ENCODE peak calls at places on chromosomes 13 and 19, in six cellular contexts. C, H, T, Y, Q and W are unnamed samples. For H3K36me3, the result is how much of the 10 kb centered on the place peaks cover.

GRCh38 chr13:50693755-50694154 is 149.7 kb downstream of the DLEU7 start:
- DNase-seq in C (peak), H (no peak), T (peak), Y (peak), Q (no peak), W (no peak)

GRCh38 chr13:96816261-96816660 is 178.0 kb downstream of the OXGR1 start:
- DNase-seq in C (no peak), H (no peak), T (no peak), Y (no peak), Q (no peak), W (no peak)

GRCh38 chr19:18320865-18321728 is 1.8 kb downstream of the LSM4 start:
- DNase-seq in C (no peak), H (no peak), T (no peak), Y (no peak), Q (no peak), W (no peak)

GRCh38 chr13:29594710-29595379 is 643 bp downstream of the SLC7A1 start:
- DNase-seq in C (peak), H (no peak), T (peak), Y (peak), Q (peak), W (peak)

GRCh38 chr19:15287496-15287895 is 44.8 kb downstream of the BRD4 start:
- DNase-seq in C (no peak), H (no peak), T (no peak), Y (no peak), Q (no peak), W (no peak)

GRCh38 chr13:113860579-113861432 is 3.1 kb downstream of the GAS6 start:
- DNase-seq in C (peak), H (no peak), T (peak), Y (peak), Q (no peak), W (no peak)

GRCh38 chr19:30402790-30403189 is 30.6 kb downstream of the ZNF536 start:
- DNase-seq in C (no peak), H (no peak), T (peak), Y (no peak), Q (no peak), W (no peak)

GRCh38 chr13:21567714-21568113 is 36.3 kb downstream of the MICU2 start:
- DNase-seq in C (no peak), H (no peak), T (no peak), Y (peak), Q (no peak), W (no peak)

GRCh38 chr13:102309110-102309509 is 92.7 kb downstream of the FGF14 start:
- DNase-seq in C (no peak), H (no peak), T (no peak), Y (no peak), Q (no peak), W (peak)

GRCh38 chr13:31172535-31172934 is 10.8 kb upstream of the HSPH1 start:
- DNase-seq in C (no peak), H (peak), T (no peak), Y (peak), Q (no peak), W (no peak)

GRCh38 chr13:79398915-79399314 is 7.1 kb downstream of the RBM26 start:
- DNase-seq in C (no peak), H (no peak), T (no peak), Y (peak), Q (no peak), W (no peak)

GRCh38 chr13:60689571-60689970 is 292.6 kb downstream of the TDRD3 start:
- DNase-seq in C (no peak), H (no peak), T (no peak), Y (no peak), Q (no peak), W (no peak)
- H3K36me3 ChIP-seq in C (under half), H (under half), T (under half), Y (under half), Q (under half), W (under half)

GRCh38 chr19:6826281-6826920 is 53.9 kb downstream of the VAV1 start:
- DNase-seq in C (no peak), H (no peak), T (no peak), Y (no peak), Q (no peak), W (no peak)
- H3K36me3 ChIP-seq in C (under half), H (under half), T (under half), Y (under half), Q (under half), W (under half)

GRCh38 chr19:4014541-4015491 is 7.3 kb downstream of the PIAS4 start:
- DNase-seq in C (peak), H (no peak), T (peak), Y (no peak), Q (no peak), W (peak)
- H3K36me3 ChIP-seq in C (under half), H (under half), T (under half), Y (under half), Q (under half), W (under half)

GRCh38 chr19:38685666-38686529 is 38.4 kb downstream of the ACTN4 start:
- DNase-seq in C (peak), H (peak), T (peak), Y (peak), Q (no peak), W (no peak)

GRCh38 chr19:38687837-38688378 is 40.5 kb downstream of the ACTN4 start:
- DNase-seq in C (no peak), H (no peak), T (no peak), Y (no peak), Q (no peak), W (no peak)

GRCh38 chr19:38684862-38685665 is 37.6 kb downstream of the ACTN4 start:
- DNase-seq in C (no peak), H (no peak), T (no peak), Y (no peak), Q (no peak), W (no peak)

GRCh38 chr19:38684078-38684861 is 36.8 kb downstream of the ACTN4 start:
- DNase-seq in C (peak), H (peak), T (no peak), Y (peak), Q (peak), W (no peak)

GRCh38 chr19:38686530-38686888 is 39.1 kb downstream of the ACTN4 start:
- DNase-seq in C (no peak), H (no peak), T (no peak), Y (no peak), Q (peak), W (no peak)
- H3K36me3 ChIP-seq in C (under half), H (under half), T (under half), Y (under half), Q (under half), W (under half)

GRCh38 chr19:10328558-10329429 is 4.5 kb downstream of the RAVER1 start:
- DNase-seq in C (no peak), H (no peak), T (no peak), Y (no peak), Q (no peak), W (no peak)

GRCh38 chr19:10332965-10333757 is at the start of gene RAVER1:
- DNase-seq in C (peak), H (peak), T (peak), Y (peak), Q (peak), W (peak)

GRCh38 chr19:10332158-10332964 is 968 bp downstream of the RAVER1 start:
- DNase-seq in C (no peak), H (peak), T (no peak), Y (no peak), Q (no peak), W (no peak)

GRCh38 chr19:10327793-10328192 is 5.5 kb downstream of the RAVER1 start:
- DNase-seq in C (no peak), H (no peak), T (no peak), Y (no peak), Q (no peak), W (no peak)

DNA sequence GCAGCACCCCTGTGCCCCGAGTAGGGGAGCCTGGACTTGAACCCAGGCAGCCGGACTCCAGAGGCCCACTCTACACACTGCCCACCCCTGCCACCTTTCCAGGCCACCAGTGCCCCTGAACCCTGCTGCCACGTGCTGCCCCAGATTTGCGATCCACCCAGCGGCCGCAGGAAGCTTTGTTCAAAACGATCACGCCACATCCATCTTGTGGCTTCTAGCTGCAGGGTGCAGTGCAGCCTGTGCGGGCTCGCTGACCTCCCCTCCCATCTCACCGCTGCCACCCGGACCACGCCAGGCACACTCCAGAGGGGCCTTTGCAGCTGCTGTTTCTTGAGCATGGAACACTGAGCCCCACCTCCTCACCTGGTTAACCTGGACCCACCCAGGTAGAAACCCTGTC is 3.8 kb downstream of the RAVER1 start:
- DNase-seq in C (no peak), H (no peak), T (no peak), Y (no peak), Q (no peak), W (no peak)
- H3K36me3 ChIP-seq in C (under half), H (under half), T (under half), Y (under half), Q (under half), W (half or more)

GRCh38 chr13:40082644-40083043 is 427.2 kb downstream of the COG6 start:
- DNase-seq in C (peak), H (no peak), T (no peak), Y (peak), Q (no peak), W (no peak)

GRCh38 chr13:40083841-40084240 is 428.4 kb downstream of the COG6 start:
- DNase-seq in C (no peak), H (no peak), T (no peak), Y (no peak), Q (no peak), W (no peak)

GRCh38 chr13:40084934-40085333 is 429.5 kb downstream of the COG6 start:
- DNase-seq in C (no peak), H (no peak), T (no peak), Y (no peak), Q (no peak), W (no peak)

DNA sequence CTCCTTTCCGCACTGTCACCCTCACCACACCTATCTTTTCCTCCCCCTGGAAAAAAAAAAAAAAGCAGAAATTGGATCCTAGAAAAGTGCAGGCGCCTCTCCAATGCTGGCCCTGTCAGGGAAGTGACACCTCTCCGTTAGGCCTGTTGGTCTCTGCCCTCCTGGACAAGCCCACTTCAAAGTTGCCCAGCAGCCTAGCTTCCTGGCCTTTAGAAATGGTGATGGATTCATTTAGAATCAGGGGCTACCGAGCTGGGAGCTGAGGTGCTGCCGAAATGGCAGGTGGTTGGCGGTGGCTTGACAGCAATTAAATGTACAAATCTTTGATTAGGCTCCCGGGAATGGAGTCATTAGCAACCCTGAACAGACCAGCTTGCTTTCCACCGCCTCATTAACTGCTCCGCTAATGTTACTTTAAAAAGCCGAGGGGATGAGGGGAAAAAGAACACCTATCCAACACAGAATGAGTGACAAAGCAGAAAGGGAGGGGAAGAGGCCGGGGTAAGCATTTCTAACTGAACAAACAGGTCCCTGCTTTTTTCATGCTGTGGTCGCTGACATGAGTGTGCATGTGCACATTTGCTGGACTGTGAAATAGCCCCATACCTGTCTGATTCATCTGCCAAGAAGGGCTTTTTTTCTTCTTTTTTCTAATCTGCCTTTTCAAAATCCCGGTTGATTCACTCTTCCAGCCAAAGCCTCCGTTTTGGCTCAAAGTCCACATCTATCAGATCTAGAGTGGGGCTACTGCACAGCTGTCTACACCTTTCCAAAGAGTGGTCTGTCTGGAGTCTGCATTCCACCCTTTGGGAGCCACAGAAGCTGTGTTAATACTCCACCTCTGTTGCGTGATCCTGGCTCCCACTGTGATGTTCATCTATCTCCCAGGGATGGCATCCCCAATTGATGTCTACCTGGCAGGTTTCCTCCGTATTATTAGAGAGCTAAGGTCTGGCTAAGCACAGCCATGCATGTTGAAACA is 431.9 kb downstream of the COG6 start:
- DNase-seq in C (peak), H (no peak), T (peak), Y (no peak), Q (no peak), W (no peak)
- H3K36me3 ChIP-seq in C (under half), H (under half), T (under half), Y (under half), Q (under half), W (under half)

GRCh38 chr13:110471156-110471832 is 90.2 kb downstream of the RAB20 start:
- DNase-seq in C (peak), H (no peak), T (no peak), Y (no peak), Q (peak), W (no peak)

GRCh38 chr13:110470272-110471009 is 91.1 kb downstream of the RAB20 start:
- DNase-seq in C (peak), H (no peak), T (no peak), Y (no peak), Q (no peak), W (no peak)

GRCh38 chr13:110467516-110467915 is 94.0 kb downstream of the RAB20 start:
- DNase-seq in C (no peak), H (no peak), T (no peak), Y (no peak), Q (no peak), W (no peak)

GRCh38 chr13:110469597-110469996 is 91.9 kb downstream of the RAB20 start:
- DNase-seq in C (no peak), H (no peak), T (no peak), Y (no peak), Q (no peak), W (no peak)

GRCh38 chr13:110468986-110469495 is 92.5 kb downstream of the RAB20 start:
- DNase-seq in C (no peak), H (no peak), T (no peak), Y (no peak), Q (no peak), W (no peak)
- H3K36me3 ChIP-seq in C (under half), H (under half), T (under half), Y (under half), Q (under half), W (under half)

GRCh38 chr19:43660301-43660700 is 9.7 kb downstream of the PLAUR start:
- DNase-seq in C (no peak), H (no peak), T (no peak), Y (no peak), Q (no peak), W (no peak)
- H3K36me3 ChIP-seq in C (under half), H (under half), T (under half), Y (under half), Q (under half), W (under half)

GRCh38 chr13:37023871-37024270 is 23.3 kb downstream of the EXOSC8 start:
- DNase-seq in C (no peak), H (no peak), T (no peak), Y (peak), Q (no peak), W (no peak)

GRCh38 chr13:37029617-37030016 is 29.0 kb downstream of the EXOSC8 start:
- DNase-seq in C (no peak), H (no peak), T (no peak), Y (peak), Q (no peak), W (peak)

GRCh38 chr13:37026778-37027177 is 26.2 kb downstream of the EXOSC8 start:
- DNase-seq in C (no peak), H (no peak), T (no peak), Y (no peak), Q (no peak), W (no peak)

DNA sequence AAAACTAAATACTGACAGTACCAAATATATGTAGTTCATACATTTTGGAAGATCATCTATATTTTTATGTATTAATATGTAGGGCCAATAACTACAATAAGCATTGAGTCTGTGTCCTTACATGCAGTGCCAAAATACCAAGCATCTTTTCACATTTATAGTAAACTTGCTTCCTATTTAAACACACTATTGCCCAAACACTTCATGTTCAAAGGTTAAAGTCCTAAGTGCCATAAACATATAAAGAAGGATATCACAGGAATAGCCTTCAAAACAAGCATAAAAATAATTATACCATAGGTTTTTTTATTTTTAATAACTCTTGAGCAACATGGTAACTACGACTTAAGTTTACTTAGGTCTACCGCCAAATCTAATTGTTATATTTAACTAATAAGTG is 27.1 kb downstream of the EXOSC8 start:
- DNase-seq in C (no peak), H (no peak), T (no peak), Y (no peak), Q (no peak), W (no peak)
- H3K36me3 ChIP-seq in C (under half), H (under half), T (half or more), Y (under half), Q (under half), W (under half)